ENCODE peak calls at places on chromosomes 16 and 17, in nine cellular contexts. D is hypothalamus, X is psoas muscle, J is ELR, H is NCI-H2107, L is NB4, N is NCI-H748 treated with DMSO at 0.1 percent for 48 hours, R is A549, E is left ventricle myocardium superior. U is an unnamed sample.

GRCh38 chr17:81183316-81183715 is 17.3 kb upstream of the AATK start:
- DNase-seq in D (no peak), X (no peak), J (no peak), H (no peak), L (no peak), N (no peak), R (no peak), E (no peak), U (no peak)

GRCh38 chr17:16255481-16255901 is 38.5 kb downstream of the PIGL start:
- DNase-seq in D (peak; percentile 49), X (peak; percentile 54), J (no peak), H (no peak), L (no peak), N (no peak), R (no peak), E (peak; percentile 69), U (peak; percentile 63)

GRCh38 chr17:41444186-41444585 is 3.4 kb upstream of the KRT38 start:
- DNase-seq in D (no peak), X (no peak), J (no peak), H (no peak), L (no peak), N (no peak), R (no peak), E (no peak), U (no peak)

GRCh38 chr17:41734139-41734948 is at the start of gene HAP1:
- DNase-seq in D (peak; percentile 37), X (peak; percentile 27), J (peak; percentile 33), H (no peak), L (no peak), N (peak; percentile 13), R (peak; percentile 84), E (peak; percentile 43), U (peak; percentile 21)

GRCh38 chr17:9446528-9446927 is 129.1 kb downstream of the STX8 start:
- DNase-seq in D (no peak), X (no peak), J (no peak), H (no peak), L (no peak), N (no peak), R (no peak), E (no peak), U (peak; percentile 20)

GRCh38 chr17:35743911-35744328 is 9.1 kb downstream of the GAS2L2 start:
- DNase-seq in D (no peak), X (no peak), J (peak; percentile 50), H (no peak), L (peak; percentile 80), N (no peak), R (no peak), E (peak; percentile 55), U (peak; percentile 59)

GRCh38 chr16:60203525-60204124 is 1469.5 kb upstream of the GOT2 start:
- DNase-seq in D (no peak), X (no peak), J (peak; percentile 57), H (no peak), L (peak; percentile 29), N (no peak), R (peak; percentile 5), E (no peak), U (peak; percentile 9)

GRCh38 chr16:31569360-31569717 is 41.6 kb downstream of the AHSP start:
- DNase-seq in D (no peak), X (no peak), J (no peak), H (no peak), L (no peak), N (no peak), R (no peak), E (no peak), U (no peak)

GRCh38 chr17:74921045-74921681 is 1.9 kb downstream of the USH1G start:
- DNase-seq in D (no peak), X (no peak), J (no peak), H (no peak), L (no peak), N (no peak), R (no peak), E (no peak), U (no peak)

GRCh38 chr17:4950075-4950756 is 703 bp upstream of the ENO3 start:
- DNase-seq in D (no peak), X (peak; percentile 77), J (no peak), H (no peak), L (peak; percentile 54), N (no peak), R (peak; percentile 36), E (peak; percentile 87), U (no peak)

GRCh38 chr17:4980644-4981216 is 6.7 kb downstream of the CAMTA2 start:
- DNase-seq in D (no peak), X (no peak), J (peak; percentile 65), H (no peak), L (peak; percentile 62), N (peak; percentile 48), R (peak; percentile 73), E (no peak), U (peak; percentile 71)

GRCh38 chr17:52157161-52157560 is 1.4 kb downstream of the CA10 start:
- DNase-seq in D (no peak), X (no peak), J (no peak), H (no peak), L (no peak), N (no peak), R (no peak), E (no peak), U (no peak)

GRCh38 chr17:50055055-50055425 is 870 bp upstream of the ITGA3 start:
- DNase-seq in D (no peak), X (no peak), J (peak; percentile 53), H (peak; percentile 73), L (no peak), N (peak; percentile 77), R (no peak), E (no peak), U (no peak)

GRCh38 chr17:73083432-73083831 is 9.1 kb downstream of the SLC39A11 start:
- DNase-seq in D (no peak), X (no peak), J (no peak), H (no peak), L (no peak), N (no peak), R (no peak), E (no peak), U (no peak)

GRCh38 chr17:50560185-50560824 is at the start of gene CACNA1G:
- DNase-seq in D (peak; percentile 86), X (peak; percentile 92), J (peak; percentile 88), H (peak; percentile 59), L (peak; percentile 86), N (peak; percentile 70), R (peak; percentile 99), E (peak; percentile 93), U (peak; percentile 79)

GRCh38 chr17:77793146-77793887 is 165.2 kb upstream of the TNRC6C start:
- DNase-seq in D (no peak), X (no peak), J (no peak), H (no peak), L (no peak), N (no peak), R (no peak), E (no peak), U (no peak)

GRCh38 chr17:77887464-77888241 is 70.8 kb upstream of the TNRC6C start:
- DNase-seq in D (peak; percentile 85), X (peak; percentile 89), J (peak; percentile 73), H (peak; percentile 74), L (peak; percentile 49), N (peak; percentile 48), R (peak; percentile 68), E (peak; percentile 90), U (peak; percentile 89)

GRCh38 chr17:19650826-19651225 is 2.3 kb downstream of the ALDH3A2 start:
- DNase-seq in D (no peak), X (no peak), J (peak; percentile 63), H (no peak), L (no peak), N (no peak), R (no peak), E (no peak), U (no peak)

GRCh38 chr16:85634747-85635544 is 21.8 kb downstream of the GSE1 start:
- DNase-seq in D (no peak), X (no peak), J (no peak), H (no peak), L (no peak), N (no peak), R (no peak), E (no peak), U (no peak)

GRCh38 chr17:6108987-6109386 is 38.8 kb downstream of the WSCD1 start:
- DNase-seq in D (no peak), X (no peak), J (no peak), H (no peak), L (no peak), N (no peak), R (no peak), E (no peak), U (no peak)

U was measured in fibroblast of pulmonary artery.